ENCODE peak calls at places on chromosomes 13 and 19, in ten cellular contexts. V is Caco-2; N is naive thymus-derived CD4-positive, alpha-beta T cell; Y is CD4-positive, CD25-positive, alpha-beta regulatory T cell; K is cardiac fibroblast; P is body of pancreas; L is iPS DF 6.9; U is lower leg skin; D is uterus; Z is choroid plexus epithelial cell. F is an unnamed sample.

GRCh38 chr19:2309734-2310362 is 1.9 kb upstream of the LINGO3 start:
- DNase-seq in N (no peak), Y (no peak), V (no peak), D (no peak), L (no peak), P (peak; percentile 81), U (no peak), K (peak; percentile 44), Z (no peak), F (no peak)

GRCh38 chr13:48571121-48571901 is 38.4 kb upstream of the RCBTB2 start:
- DNase-seq in L (no peak), U (no peak), D (no peak), P (peak; percentile 39), N (no peak), V (no peak), Y (no peak), Z (peak; percentile 93), K (peak; percentile 70), F (peak; percentile 30)

GRCh38 chr13:26254583-26255102 is 714 bp downstream of the CDK8 start:
- DNase-seq in D (peak; percentile 22), Y (peak; percentile 42), K (peak; percentile 45), V (peak; percentile 70), Z (peak; percentile 52), P (peak; percentile 68), L (no peak), U (peak; percentile 89), N (peak; percentile 28), F (peak; percentile 54)

GRCh38 chr19:3054972-3055740 is 7.1 kb downstream of the TLE5 start:
- DNase-seq in N (no peak), V (no peak), Y (no peak), D (no peak), P (peak; percentile 42), U (no peak), L (no peak), Z (peak; percentile 72), K (peak; percentile 36), F (peak; percentile 82)

GRCh38 chr19:30909216-30909615 is 440.0 kb downstream of the TSHZ3 start:
- DNase-seq in L (no peak), V (no peak), P (no peak), D (no peak), K (no peak), N (no peak), Y (no peak), Z (no peak), U (no peak), F (no peak)

GRCh38 chr13:69580255-69580654 is 527.4 kb upstream of the ATXN8OS start:
- DNase-seq in L (no peak), Y (no peak), Z (no peak), U (no peak), P (no peak), K (no peak), N (no peak), D (no peak), V (no peak), F (peak; percentile 59)

GRCh38 chr13:95505976-95506375 is 46.5 kb upstream of the CLDN10 start:
- DNase-seq in V (no peak), U (no peak), P (no peak), K (no peak), D (no peak), L (no peak), Y (no peak), Z (no peak), N (no peak), F (no peak)

GRCh38 chr13:79736356-79736755 is 255.4 kb downstream of the NDFIP2 start:
- DNase-seq in U (no peak), L (no peak), K (no peak), N (no peak), Y (no peak), V (no peak), Z (no peak), D (no peak), P (no peak), F (peak; percentile 81)

GRCh38 chr13:91162180-91162579 is 185.3 kb upstream of the MIR17HG start:
- DNase-seq in Z (no peak), L (no peak), N (no peak), P (no peak), K (no peak), U (no peak), Y (no peak), D (no peak), V (peak; percentile 52), F (no peak)

GRCh38 chr19:15810335-15810734 is 5.1 kb downstream of the OR10H1 start:
- DNase-seq in P (peak; percentile 25), Y (no peak), Z (no peak), K (peak; percentile 3), N (no peak), V (peak; percentile 12), U (no peak), L (no peak), D (no peak), F (peak; percentile 23)

GRCh38 chr13:83839158-83839557 is 43.1 kb downstream of the SLITRK1 start:
- DNase-seq in L (no peak), D (no peak), K (no peak), Y (no peak), N (no peak), V (no peak), Z (no peak), U (no peak), P (no peak), F (no peak)

GRCh38 chr19:45231891-45232290 is 13.3 kb downstream of the EXOC3L2 start:
- DNase-seq in Y (no peak), Z (no peak), V (no peak), U (no peak), N (no peak), L (no peak), K (no peak), P (no peak), D (no peak), F (peak; percentile 97)

GRCh38 chr13:68056816-68057710 is 826.9 kb upstream of the PCDH9 start:
- DNase-seq in V (no peak), L (no peak), Z (peak; percentile 88), N (no peak), D (no peak), U (no peak), P (peak; percentile 14), K (peak; percentile 54), Y (no peak), F (peak; percentile 90)

GRCh38 chr19:7869910-7870511 is 4.2 kb downstream of the PRR36 start:
- DNase-seq in P (peak; percentile 62), V (peak; percentile 85), K (peak; percentile 19), D (peak; percentile 46), Z (peak; percentile 28), L (no peak), U (no peak), N (no peak), Y (peak; percentile 57), F (peak; percentile 21)

GRCh38 chr19:7872306-7873204 is 1.6 kb downstream of the PRR36 start:
- DNase-seq in N (no peak), P (no peak), L (no peak), Z (no peak), D (no peak), K (no peak), U (no peak), Y (no peak), V (no peak), F (no peak)

GRCh38 chr19:7870571-7871279 is 3.5 kb downstream of the PRR36 start:
- DNase-seq in D (peak; percentile 49), L (no peak), P (peak; percentile 70), Z (peak; percentile 47), V (peak; percentile 76), N (no peak), U (no peak), Y (peak; percentile 50), K (peak; percentile 51), F (peak; percentile 61)

GRCh38 chr19:7871530-7872305 is 2.5 kb downstream of the PRR36 start:
- DNase-seq in Z (peak; percentile 97), L (no peak), P (peak; percentile 98), D (peak; percentile 78), U (peak; percentile 96), N (peak; percentile 75), V (peak; percentile 89), K (peak; percentile 97), Y (peak; percentile 80), F (peak; percentile 87)

GRCh38 chr19:7871280-7871529 is 3.0 kb downstream of the PRR36 start:
- DNase-seq in Y (no peak), L (no peak), D (no peak), K (no peak), P (no peak), N (no peak), V (no peak), U (no peak), Z (no peak), F (no peak)
- H3K4me3 ChIP-seq in Y (no peak overlapping the region), L (no peak overlapping the region), D (no peak overlapping the region), K (no peak overlapping the region), P (no peak overlapping the region), N (no peak overlapping the region), V (no peak overlapping the region), U (no peak overlapping the region), Z (no peak overlapping the region), F (no peak overlapping the region)

DNA sequence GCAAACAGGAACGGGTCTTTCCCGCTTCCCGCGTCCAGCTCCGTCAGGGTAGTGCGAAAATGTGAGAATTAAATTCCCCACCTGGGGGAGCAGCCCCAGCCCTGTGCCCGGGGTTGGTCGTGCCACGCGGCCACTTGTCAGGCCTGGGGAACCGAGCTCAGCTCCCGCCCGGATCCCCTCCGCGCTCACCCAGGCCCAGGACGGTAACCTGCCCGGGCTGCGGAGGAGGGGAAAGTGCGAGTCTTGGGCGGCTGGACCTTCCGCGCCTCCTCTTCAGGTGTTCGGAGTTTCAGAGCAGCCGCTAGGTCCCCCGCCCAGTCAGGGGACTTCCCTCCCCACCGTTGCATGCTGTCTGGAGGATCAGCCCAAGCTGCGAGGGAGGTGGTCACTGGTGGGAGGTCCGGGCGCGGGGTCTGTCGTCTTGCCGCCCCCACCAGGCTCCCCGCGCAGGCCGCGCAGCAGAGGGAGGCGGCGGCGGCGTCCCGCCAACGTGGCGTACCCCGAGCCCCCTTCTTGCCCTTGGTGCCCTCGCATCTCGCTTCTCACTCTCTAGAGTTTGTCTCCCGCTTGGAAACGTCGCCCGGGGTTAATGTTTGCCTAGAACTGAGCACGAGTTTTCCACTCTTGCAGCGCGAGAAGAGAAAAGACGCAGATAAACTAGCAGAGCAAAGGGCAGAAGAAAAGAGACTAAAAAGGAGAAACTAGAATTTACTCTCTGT is 8.1 kb downstream of the URAD start:
- DNase-seq in Z (no peak), U (peak; percentile 75), N (no peak), V (peak; percentile 70), L (no peak), K (no peak), Y (no peak), D (no peak), P (no peak), F (no peak)
- H3K4me3 ChIP-seq in Z (no peak overlapping the region), U (no peak overlapping the region), N (no peak overlapping the region), V (peak overlapping the region; percentile 61), L (no peak overlapping the region), K (no peak overlapping the region), Y (no peak overlapping the region), D (no peak overlapping the region), P (no peak overlapping the region), F (no peak overlapping the region)

GRCh38 chr19:48446579-48446978 is 796 bp downstream of the GRWD1 start:
- DNase-seq in L (no peak), Y (no peak), U (no peak), N (no peak), P (no peak), D (no peak), Z (no peak), K (no peak), V (no peak), F (no peak)
- H3K4me3 ChIP-seq in L (peak overlapping the region; percentile 96), Y (peak overlapping the region; percentile 95), U (no peak overlapping the region), N (peak overlapping the region; percentile 80), P (peak overlapping the region; percentile 33), D (peak overlapping the region; percentile 87), Z (peak overlapping the region; percentile 99), K (peak overlapping the region; percentile 85), V (peak overlapping the region; percentile 68), F (peak overlapping the region; percentile 86)

DNA sequence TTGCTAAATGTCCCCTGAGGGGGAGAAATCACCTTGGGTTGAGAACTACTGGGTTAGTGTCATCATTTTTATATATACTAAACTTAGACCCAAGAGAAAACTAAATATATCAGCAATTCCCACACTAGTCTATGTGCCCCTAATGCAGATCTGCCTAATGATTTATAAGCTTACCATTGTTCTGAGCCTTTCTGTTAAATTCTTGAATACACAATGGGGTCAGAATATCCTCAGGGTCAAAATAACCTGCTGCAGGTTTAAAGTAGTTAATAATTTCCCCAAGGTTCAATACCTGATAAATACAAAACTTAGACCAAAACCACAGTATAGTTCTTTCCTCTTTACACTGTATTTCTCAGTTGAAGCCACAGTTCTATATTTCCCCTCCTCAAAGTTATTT is 4.6 kb downstream of the VWA8 start:
- DNase-seq in P (no peak), K (no peak), D (no peak), N (no peak), V (no peak), Z (no peak), U (no peak), Y (no peak), L (no peak), F (no peak)
- H3K4me3 ChIP-seq in P (no peak overlapping the region), K (no peak overlapping the region), D (no peak overlapping the region), N (no peak overlapping the region), V (no peak overlapping the region), Z (no peak overlapping the region), U (no peak overlapping the region), Y (no peak overlapping the region), L (no peak overlapping the region), F (no peak overlapping the region)

F was measured in bronchial epithelial cell.